ENCODE peak calls at places on chromosomes 2 and 18, in nine cellular contexts. F is type B pancreatic cell; R is AG09309; W is M059J; B is central memory CD8-positive, alpha-beta T cell; V is choroid plexus epithelial cell; P is GM20000; Y is posterior vena cava; C is non-pigmented ciliary epithelial cell. A is an unnamed sample.

GRCh38 chr2:223576873-223577272 is 25.3 kb downstream of the SCG2 start:
- DNase-seq in V (peak), Y (no peak), P (no peak), R (peak), B (no peak), C (peak), W (peak), F (no peak), A (peak)

GRCh38 chr2:12202301-12202700 is 455.9 kb downstream of the LPIN1 start:
- DNase-seq in V (peak), B (no peak), R (no peak), C (peak), F (no peak), P (no peak), Y (no peak), W (no peak), A (peak)

GRCh38 chr2:239113164-239113563 is 265.3 kb downstream of the TWIST2 start:
- DNase-seq in P (no peak), B (no peak), C (no peak), V (peak), Y (no peak), W (no peak), F (no peak), R (no peak), A (peak)

GRCh38 chr18:4455113-4455811 is at the start of gene DLGAP1:
- DNase-seq in R (no peak), P (peak), W (no peak), Y (peak), F (peak), C (no peak), V (peak), B (no peak), A (no peak)

GRCh38 chr2:42196403-42197267 is 27.5 kb downstream of the EML4 start:
- DNase-seq in R (no peak), W (peak), V (peak), Y (no peak), C (no peak), P (peak), B (no peak), F (no peak), A (peak)

GRCh38 chr2:213122730-213123129 is 28.7 kb downstream of the IKZF2 start:
- DNase-seq in Y (no peak), F (no peak), W (no peak), R (no peak), B (no peak), P (no peak), C (no peak), V (no peak), A (peak)

GRCh38 chr2:128273469-128274081 is 45.1 kb downstream of the HS6ST1 start:
- DNase-seq in V (no peak), W (no peak), F (no peak), Y (peak), R (no peak), B (peak), C (no peak), P (no peak), A (no peak)

GRCh38 chr2:79101024-79101423 is 13.2 kb upstream of the REG1B start:
- DNase-seq in Y (no peak), V (no peak), C (no peak), B (no peak), F (no peak), R (no peak), W (no peak), P (no peak), A (no peak)

GRCh38 chr2:37781028-37781427 is 109.6 kb upstream of the CDC42EP3 start:
- DNase-seq in W (peak), V (peak), C (no peak), B (no peak), Y (no peak), F (no peak), R (no peak), P (no peak), A (no peak)

A was measured in renal cortical epithelial cell.